ENCODE peak calls at places on chromosome 21, in five cellular contexts. P is iPS-NIHi11, U is lung microvascular endothelial cell, Q is body of pancreas, B is left ventricle myocardium superior. X is an unnamed sample.

GRCh38 chr21:38985423-38986378 is 180.0 kb downstream of the ETS2 start:
- DNase-seq in P (no peak), U (peak), Q (peak), B (peak), X (peak)

GRCh38 chr21:25424045-25424444 is 183.2 kb downstream of the MRPL39 start:
- DNase-seq in P (no peak), U (no peak), Q (no peak), B (no peak), X (no peak)

GRCh38 chr21:34911360-34911759 is 137.7 kb downstream of the RUNX1 start:
- DNase-seq in P (no peak), U (no peak), Q (no peak), B (no peak), X (no peak)

GRCh38 chr21:34576043-34576466 is 38.9 kb downstream of the RCAN1 start:
- DNase-seq in P (no peak), U (no peak), Q (no peak), B (peak), X (no peak)

GRCh38 chr21:16159213-16159970 is 429.6 kb downstream of the USP25 start:
- DNase-seq in P (no peak), U (no peak), Q (no peak), B (no peak), X (no peak)

GRCh38 chr21:38511662-38512243 is 13.5 kb upstream of the ERG start:
- DNase-seq in P (no peak), U (no peak), Q (no peak), B (no peak), X (no peak)

GRCh38 chr21:36700961-36701911 is 2.3 kb downstream of the SIM2 start:
- DNase-seq in P (no peak), U (peak), Q (no peak), B (no peak), X (no peak)

GRCh38 chr21:30448514-30448913 is 8.4 kb downstream of the KRTAP15-1 start:
- DNase-seq in P (no peak), U (no peak), Q (no peak), B (no peak), X (no peak)

GRCh38 chr21:42711667-42712066 is 58.2 kb downstream of the PDE9A start:
- DNase-seq in P (no peak), U (no peak), Q (no peak), B (no peak), X (no peak)

GRCh38 chr21:40548134-40548533 is 298.8 kb downstream of the DSCAM start:
- DNase-seq in P (no peak), U (no peak), Q (no peak), B (no peak), X (no peak)

GRCh38 chr21:44871576-44872265 is 1.8 kb downstream of the PTTG1IP start:
- DNase-seq in P (no peak), U (peak), Q (peak), B (peak), X (no peak)

GRCh38 chr21:21851657-21852056 is 853.4 kb downstream of the NCAM2 start:
- DNase-seq in P (no peak), U (no peak), Q (no peak), B (no peak), X (no peak)

GRCh38 chr21:31354604-31355443 is 10.8 kb upstream of the TIAM1 start:
- DNase-seq in P (no peak), U (peak), Q (no peak), B (no peak), X (no peak)

GRCh38 chr21:43819511-43820405 is 30.4 kb downstream of the RRP1 start:
- DNase-seq in P (no peak), U (no peak), Q (no peak), B (peak), X (no peak)

GRCh38 chr21:44681861-44682579 is at the start of gene KRTAP12-1:
- DNase-seq in P (no peak), U (no peak), Q (no peak), B (no peak), X (no peak)

GRCh38 chr21:30831194-30831765 is 1.7 kb upstream of the KRTAP7-1 start:
- DNase-seq in P (peak), U (peak), Q (peak), B (no peak), X (no peak)

GRCh38 chr21:36769051-36769867 is 70.3 kb downstream of the SIM2 start:
- DNase-seq in P (no peak), U (peak), Q (no peak), B (no peak), X (no peak)

X was measured in ascending aorta.